ENCODE peak calls at places on chromosome 10, in six cellular contexts. L, Y, S, I, E and F are unnamed samples.

GRCh38 chr10:38600696-38601095 is 506.6 kb downstream of the ZNF37A start:
- DNase-seq in L (no peak), Y (no peak), S (no peak), I (no peak), E (no peak), F (no peak)

GRCh38 chr10:17607603-17608332 is 9.4 kb downstream of the HACD1 start:
- DNase-seq in L (peak; percentile 69), Y (peak; percentile 79), S (no peak), I (peak; percentile 40), E (no peak), F (no peak)

GRCh38 chr10:119896061-119896655 is 3.6 kb downstream of the SEC23IP start:
- DNase-seq in L (no peak), Y (no peak), S (no peak), I (no peak), E (peak; percentile 41), F (no peak)

GRCh38 chr10:29730461-29730860 is 95.7 kb upstream of the SVIL start:
- DNase-seq in L (no peak), Y (no peak), S (no peak), I (no peak), E (no peak), F (no peak)

GRCh38 chr10:46222364-46222935 is 64.3 kb upstream of the ANTXRL start:
- DNase-seq in L (no peak), Y (no peak), S (no peak), I (no peak), E (no peak), F (no peak)

GRCh38 chr10:121617176-121617575 is 18.9 kb upstream of the FGFR2 start:
- DNase-seq in L (no peak), Y (no peak), S (no peak), I (no peak), E (no peak), F (no peak)

GRCh38 chr10:43598447-43598846 is 7.8 kb upstream of the ZNF485 start:
- DNase-seq in L (no peak), Y (no peak), S (peak; percentile 79), I (no peak), E (no peak), F (no peak)

GRCh38 chr10:86900955-86901354 is 56.5 kb downstream of the MMRN2 start:
- DNase-seq in L (no peak), Y (no peak), S (peak; percentile 92), I (no peak), E (peak; percentile 45), F (peak; percentile 26)

GRCh38 chr10:63553031-63553430 is 31.8 kb downstream of the REEP3 start:
- DNase-seq in L (no peak), Y (no peak), S (no peak), I (peak; percentile 70), E (no peak), F (no peak)

GRCh38 chr10:14545827-14546226 is 215.1 kb upstream of the FRMD4A start:
- DNase-seq in L (peak; percentile 71), Y (no peak), S (no peak), I (no peak), E (peak; percentile 82), F (no peak)

GRCh38 chr10:14548474-14548873 is 217.8 kb upstream of the FRMD4A start:
- DNase-seq in L (no peak), Y (no peak), S (no peak), I (no peak), E (no peak), F (no peak)

GRCh38 chr10:14549496-14549895 is 218.8 kb upstream of the FRMD4A start:
- DNase-seq in L (no peak), Y (no peak), S (no peak), I (no peak), E (no peak), F (no peak)

GRCh38 chr10:14548970-14549369 is 218.2 kb upstream of the FRMD4A start:
- DNase-seq in L (no peak), Y (no peak), S (no peak), I (no peak), E (no peak), F (no peak)

DNA sequence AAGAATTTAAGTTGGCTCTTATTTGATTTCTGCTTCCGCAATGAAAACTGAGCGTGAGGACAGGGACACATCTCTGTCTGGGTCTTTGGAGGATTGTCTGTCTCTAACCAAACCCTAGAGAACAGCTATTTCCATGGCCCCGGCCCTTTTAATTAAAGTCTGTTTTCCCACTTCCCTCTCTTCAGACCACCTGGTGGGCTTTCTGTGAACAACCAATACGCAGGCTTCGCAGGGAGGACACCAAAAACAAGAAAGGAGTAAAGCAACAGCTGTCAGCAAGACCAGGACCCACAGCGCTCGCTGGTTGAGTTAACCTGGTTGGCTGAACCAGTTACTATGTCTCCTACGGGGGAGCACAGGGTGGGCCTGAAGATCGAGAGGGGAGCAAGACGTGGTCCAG is 217.1 kb upstream of the FRMD4A start:
- DNase-seq in L (no peak), Y (peak; percentile 79), S (no peak), I (no peak), E (no peak), F (no peak)
- H3K4me1 ChIP-seq in L (peaks cover 30% of the 10 kb centered on the region), Y (peaks cover 8% of the 10 kb centered on the region), S (no peaks in the 10 kb centered on the region), I (peaks cover 14% of the 10 kb centered on the region), E (peaks cover 12% of the 10 kb centered on the region), F (peaks cover 36% of the 10 kb centered on the region)

GRCh38 chr10:79127151-79127961 is 58.6 kb downstream of the ZMIZ1 start:
- DNase-seq in L (peak; percentile 67), Y (peak; percentile 57), S (peak; percentile 90), I (peak; percentile 56), E (peak; percentile 37), F (peak; percentile 61)
- TF ChIP-seq POLR2AphosphoS5 in L (no peak), Y (no peak), S (no peak), I (no peak), E (no peak), F (no peak)

DNA sequence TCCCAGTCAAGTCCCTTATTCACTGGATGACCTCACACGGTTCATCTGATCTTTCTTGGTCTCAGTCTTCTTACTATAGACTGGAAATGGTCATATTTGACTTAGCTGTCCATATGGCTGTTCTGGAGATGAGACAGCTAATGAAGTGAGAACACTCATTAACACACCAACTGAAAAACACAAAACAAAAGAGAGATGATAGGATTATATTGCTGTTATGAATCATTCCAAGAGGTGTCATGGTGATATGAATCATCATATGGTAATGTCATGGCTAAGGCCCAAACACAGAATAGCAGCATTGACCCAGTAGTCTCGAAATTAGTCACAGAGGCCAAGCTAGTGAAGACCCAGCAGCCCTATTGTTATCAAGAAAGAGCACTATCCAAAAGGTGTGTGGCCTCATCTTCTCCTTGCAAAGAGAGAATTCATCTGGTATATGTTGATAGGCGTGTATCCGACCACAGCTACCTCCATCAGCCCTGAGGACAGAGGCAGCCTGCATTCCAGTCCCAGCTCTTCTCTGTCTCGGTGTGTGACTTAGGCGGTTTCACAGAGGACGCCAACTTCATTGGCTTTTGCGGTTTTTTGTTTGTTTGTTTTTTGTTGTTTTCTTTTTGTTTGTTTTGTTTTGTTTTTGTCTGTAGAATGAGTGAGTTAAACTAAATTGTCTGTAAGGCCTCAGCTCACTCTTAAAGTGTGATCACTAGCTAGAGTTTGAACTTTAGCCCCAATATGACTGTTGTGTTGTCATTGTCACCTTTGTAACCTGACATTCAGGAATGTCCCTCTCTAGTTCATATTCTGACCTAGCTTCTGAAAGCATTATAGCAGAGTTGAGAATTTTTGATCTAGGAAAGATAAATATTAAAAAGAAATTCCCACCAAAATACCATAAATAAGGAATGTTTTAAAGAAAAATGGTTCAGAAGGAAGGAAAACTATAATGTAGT is 97.4 kb upstream of the PDCD4 start:
- DNase-seq in L (peak; percentile 62), Y (no peak), S (no peak), I (peak; percentile 92), E (no peak), F (no peak)
- H3K27me3 ChIP-seq in L (peaks cover 3% of the 10 kb centered on the region), Y (no peaks in the 10 kb centered on the region), S (no peaks in the 10 kb centered on the region), I (no peaks in the 10 kb centered on the region), E (no peaks in the 10 kb centered on the region), F (no peaks in the 10 kb centered on the region)

GRCh38 chr10:28541695-28542365 is 8.9 kb downstream of the WAC start:
- DNase-seq in L (no peak), Y (no peak), S (no peak), I (no peak), E (no peak), F (no peak)

GRCh38 chr10:28535846-28536245 is 2.9 kb downstream of the WAC start:
- DNase-seq in L (no peak), Y (no peak), S (no peak), I (no peak), E (no peak), F (no peak)

GRCh38 chr10:28542728-28543127 is 9.8 kb downstream of the WAC start:
- DNase-seq in L (no peak), Y (no peak), S (no peak), I (no peak), E (no peak), F (no peak)

GRCh38 chr10:28544058-28544457 is 11.1 kb downstream of the WAC start:
- DNase-seq in L (no peak), Y (no peak), S (no peak), I (no peak), E (no peak), F (no peak)

GRCh38 chr10:28540145-28540544 is 7.2 kb downstream of the WAC start:
- DNase-seq in L (no peak), Y (no peak), S (no peak), I (no peak), E (no peak), F (no peak)
- H3K4me1 ChIP-seq in L (peaks cover under 1% of the 10 kb centered on the region), Y (no peaks in the 10 kb centered on the region), S (peaks cover 30% of the 10 kb centered on the region), I (peaks cover 1% of the 10 kb centered on the region), E (peaks cover 6% of the 10 kb centered on the region), F (peaks cover 5% of the 10 kb centered on the region)